ENCODE peak calls at places on chromosome X, in eight cellular contexts. One of them, this sample, is unnamed.

GRCh38 chrX:69627744-69628143 is 11.8 kb downstream of the EDA start:
- DNase-seq in skeletal muscle cell: no peak
- DNase-seq in colonic mucosa: no peak
- DNase-seq in NCI-H345: no peak
- DNase-seq in stimulated activated CD4-positive, alpha-beta T cell treated with anti-CD3 and anti-CD28 coated beads, Interleukin-2, amount 100 ng/mL, for 48 hours: no peak
- DNase-seq in CD4-positive, alpha-beta T cell: no peak
- DNase-seq in Kasumi-1: peak; percentile 24
- DNase-seq in suprapubic skin: no peak
- DNase-seq in this sample: no peak

GRCh38 chrX:57282568-57282967 is 3.9 kb upstream of the FAAH2 start:
- DNase-seq in skeletal muscle cell: no peak
- DNase-seq in colonic mucosa: no peak
- DNase-seq in NCI-H345: no peak
- DNase-seq in stimulated activated CD4-positive, alpha-beta T cell treated with anti-CD3 and anti-CD28 coated beads, Interleukin-2, amount 100 ng/mL, for 48 hours: no peak
- DNase-seq in CD4-positive, alpha-beta T cell: no peak
- DNase-seq in Kasumi-1: no peak
- DNase-seq in suprapubic skin: no peak
- DNase-seq in this sample: peak; percentile 3

GRCh38 chrX:82335772-82336171 is 1133.9 kb downstream of the SH3BGRL start:
- DNase-seq in skeletal muscle cell: no peak
- DNase-seq in colonic mucosa: no peak
- DNase-seq in NCI-H345: no peak
- DNase-seq in stimulated activated CD4-positive, alpha-beta T cell treated with anti-CD3 and anti-CD28 coated beads, Interleukin-2, amount 100 ng/mL, for 48 hours: no peak
- DNase-seq in CD4-positive, alpha-beta T cell: no peak
- DNase-seq in Kasumi-1: no peak
- DNase-seq in suprapubic skin: no peak
- DNase-seq in this sample: no peak

GRCh38 chrX:138877746-138878145 is 166.2 kb upstream of the FGF13 start:
- DNase-seq in skeletal muscle cell: no peak
- DNase-seq in colonic mucosa: no peak
- DNase-seq in NCI-H345: no peak
- DNase-seq in stimulated activated CD4-positive, alpha-beta T cell treated with anti-CD3 and anti-CD28 coated beads, Interleukin-2, amount 100 ng/mL, for 48 hours: no peak
- DNase-seq in CD4-positive, alpha-beta T cell: no peak
- DNase-seq in Kasumi-1: no peak
- DNase-seq in suprapubic skin: no peak
- DNase-seq in this sample: no peak

GRCh38 chrX:150483576-150483975 is 84.8 kb upstream of the MTM1 start:
- DNase-seq in skeletal muscle cell: no peak
- DNase-seq in colonic mucosa: no peak
- DNase-seq in NCI-H345: no peak
- DNase-seq in stimulated activated CD4-positive, alpha-beta T cell treated with anti-CD3 and anti-CD28 coated beads, Interleukin-2, amount 100 ng/mL, for 48 hours: no peak
- DNase-seq in CD4-positive, alpha-beta T cell: no peak
- DNase-seq in Kasumi-1: no peak
- DNase-seq in suprapubic skin: no peak
- DNase-seq in this sample: no peak

GRCh38 chrX:23223169-23223568 is 111.5 kb upstream of the PTCHD1 start:
- DNase-seq in skeletal muscle cell: no peak
- DNase-seq in colonic mucosa: no peak
- DNase-seq in NCI-H345: no peak
- DNase-seq in stimulated activated CD4-positive, alpha-beta T cell treated with anti-CD3 and anti-CD28 coated beads, Interleukin-2, amount 100 ng/mL, for 48 hours: no peak
- DNase-seq in CD4-positive, alpha-beta T cell: no peak
- DNase-seq in Kasumi-1: no peak
- DNase-seq in suprapubic skin: no peak
- DNase-seq in this sample: no peak

GRCh38 chrX:13250831-13251612 is 68.8 kb downstream of the ATXN3L start:
- DNase-seq in skeletal muscle cell: peak; percentile 89
- DNase-seq in colonic mucosa: no peak
- DNase-seq in NCI-H345: no peak
- DNase-seq in stimulated activated CD4-positive, alpha-beta T cell treated with anti-CD3 and anti-CD28 coated beads, Interleukin-2, amount 100 ng/mL, for 48 hours: no peak
- DNase-seq in CD4-positive, alpha-beta T cell: no peak
- DNase-seq in Kasumi-1: peak; percentile 4
- DNase-seq in suprapubic skin: no peak
- DNase-seq in this sample: peak; percentile 37

GRCh38 chrX:120768681-120769080 is 107.0 kb downstream of the CT47B1 start:
- DNase-seq in skeletal muscle cell: no peak
- DNase-seq in colonic mucosa: no peak
- DNase-seq in NCI-H345: no peak
- DNase-seq in stimulated activated CD4-positive, alpha-beta T cell treated with anti-CD3 and anti-CD28 coated beads, Interleukin-2, amount 100 ng/mL, for 48 hours: no peak
- DNase-seq in CD4-positive, alpha-beta T cell: no peak
- DNase-seq in Kasumi-1: no peak
- DNase-seq in suprapubic skin: no peak
- DNase-seq in this sample: no peak

GRCh38 chrX:48896611-48897011 is 957 bp downstream of the TIMM17B start:
- DNase-seq in skeletal muscle cell: no peak
- DNase-seq in colonic mucosa: no peak
- DNase-seq in NCI-H345: no peak
- DNase-seq in stimulated activated CD4-positive, alpha-beta T cell treated with anti-CD3 and anti-CD28 coated beads, Interleukin-2, amount 100 ng/mL, for 48 hours: no peak
- DNase-seq in CD4-positive, alpha-beta T cell: no peak
- DNase-seq in Kasumi-1: no peak
- DNase-seq in suprapubic skin: no peak
- DNase-seq in this sample: peak; percentile 71

GRCh38 chrX:100870527-100870926 is 3.6 kb downstream of the NOX1 start:
- DNase-seq in skeletal muscle cell: no peak
- DNase-seq in colonic mucosa: no peak
- DNase-seq in NCI-H345: no peak
- DNase-seq in stimulated activated CD4-positive, alpha-beta T cell treated with anti-CD3 and anti-CD28 coated beads, Interleukin-2, amount 100 ng/mL, for 48 hours: no peak
- DNase-seq in CD4-positive, alpha-beta T cell: no peak
- DNase-seq in Kasumi-1: no peak
- DNase-seq in suprapubic skin: no peak
- DNase-seq in this sample: no peak

GRCh38 chrX:78375894-78376293 is 48.5 kb upstream of the CYSLTR1 start:
- DNase-seq in skeletal muscle cell: no peak
- DNase-seq in colonic mucosa: no peak
- DNase-seq in NCI-H345: no peak
- DNase-seq in stimulated activated CD4-positive, alpha-beta T cell treated with anti-CD3 and anti-CD28 coated beads, Interleukin-2, amount 100 ng/mL, for 48 hours: no peak
- DNase-seq in CD4-positive, alpha-beta T cell: no peak
- DNase-seq in Kasumi-1: peak; percentile 46
- DNase-seq in suprapubic skin: no peak
- DNase-seq in this sample: peak; percentile 83

GRCh38 chrX:102154218-102154860 is 1.4 kb downstream of the BEX5 start:
- DNase-seq in skeletal muscle cell: no peak
- DNase-seq in colonic mucosa: peak; percentile 17
- DNase-seq in NCI-H345: no peak
- DNase-seq in stimulated activated CD4-positive, alpha-beta T cell treated with anti-CD3 and anti-CD28 coated beads, Interleukin-2, amount 100 ng/mL, for 48 hours: no peak
- DNase-seq in CD4-positive, alpha-beta T cell: no peak
- DNase-seq in Kasumi-1: no peak
- DNase-seq in suprapubic skin: no peak
- DNase-seq in this sample: no peak

GRCh38 chrX:73262991-73263390 is 48.3 kb upstream of the NAP1L2 start:
- DNase-seq in skeletal muscle cell: no peak
- DNase-seq in colonic mucosa: no peak
- DNase-seq in NCI-H345: no peak
- DNase-seq in stimulated activated CD4-positive, alpha-beta T cell treated with anti-CD3 and anti-CD28 coated beads, Interleukin-2, amount 100 ng/mL, for 48 hours: no peak
- DNase-seq in CD4-positive, alpha-beta T cell: no peak
- DNase-seq in Kasumi-1: peak; percentile 49
- DNase-seq in suprapubic skin: no peak
- DNase-seq in this sample: peak; percentile 32

GRCh38 chrX:25941087-25941486 is 197.1 kb upstream of the MAGEB18 start:
- DNase-seq in skeletal muscle cell: peak; percentile 18
- DNase-seq in colonic mucosa: no peak
- DNase-seq in NCI-H345: no peak
- DNase-seq in stimulated activated CD4-positive, alpha-beta T cell treated with anti-CD3 and anti-CD28 coated beads, Interleukin-2, amount 100 ng/mL, for 48 hours: no peak
- DNase-seq in CD4-positive, alpha-beta T cell: no peak
- DNase-seq in Kasumi-1: no peak
- DNase-seq in suprapubic skin: no peak
- DNase-seq in this sample: no peak